ENCODE peak calls at places on chromosome 19, in eight cellular contexts. C is WTC11, D is pons, O is germinal center, Z is NB4, I is NCI-H1092, Q is GM19239, A is GDM1. P is an unnamed sample.

GRCh38 chr19:53908106-53908932 is 759 bp upstream of the CACNG7 start:
- DNase-seq in C (peak), A (no peak), O (peak), I (no peak), Q (peak), Z (peak), D (peak), P (no peak)

GRCh38 chr19:35959040-35959967 is 23.1 kb downstream of the LRFN3 start:
- DNase-seq in I (no peak), A (no peak), D (no peak), C (peak), O (peak), Z (no peak), Q (no peak), P (no peak)

GRCh38 chr19:29089315-29089855 is 123.6 kb downstream of the UQCRFS1 start:
- DNase-seq in A (no peak), Q (no peak), Z (no peak), D (no peak), C (no peak), O (no peak), I (no peak), P (no peak)

GRCh38 chr19:14774373-14774772 is 4.0 kb downstream of the ADGRE2 start:
- DNase-seq in I (no peak), D (no peak), Q (no peak), C (no peak), A (no peak), Z (no peak), O (no peak), P (no peak)

GRCh38 chr19:46611791-46612190 is 10.7 kb downstream of the CALM3 start:
- DNase-seq in O (no peak), Q (no peak), D (no peak), I (no peak), Z (no peak), C (no peak), A (no peak), P (no peak)

GRCh38 chr19:41323023-41323422 is 13.1 kb downstream of the CCDC97 start:
- DNase-seq in I (no peak), D (no peak), C (no peak), Z (no peak), Q (no peak), A (no peak), O (no peak), P (no peak)

GRCh38 chr19:31408460-31409124 is 59.4 kb upstream of the TSHZ3 start:
- DNase-seq in D (no peak), A (no peak), Q (no peak), Z (peak), C (no peak), O (no peak), I (no peak), P (no peak)

GRCh38 chr19:41225238-41226052 is 6.4 kb downstream of the AXL start:
- DNase-seq in A (no peak), D (no peak), C (peak), I (no peak), Z (peak), O (no peak), Q (no peak), P (no peak)

GRCh38 chr19:12574036-12574435 is 22.8 kb upstream of the ZNF564 start:
- DNase-seq in O (peak), Z (peak), Q (no peak), A (peak), D (no peak), I (no peak), C (no peak), P (no peak)

GRCh38 chr19:16134510-16134909 is 9.0 kb upstream of the HSH2D start:
- DNase-seq in O (no peak), I (no peak), A (no peak), Z (peak), D (no peak), Q (peak), C (no peak), P (no peak)

GRCh38 chr19:40578442-40578908 is 1.8 kb downstream of the SHKBP1 start:
- DNase-seq in Z (peak), C (peak), O (no peak), A (peak), Q (no peak), I (no peak), D (peak), P (no peak)

GRCh38 chr19:58042709-58043340 is 9.0 kb downstream of the ZSCAN1 start:
- DNase-seq in D (no peak), O (no peak), Q (no peak), Z (no peak), I (no peak), A (no peak), C (peak), P (no peak)

P was measured in NCI-H446 treated with DMSO at 0.1 percent for 48 hours.